ENCODE peak calls at places on chromosomes 13 and 19, in five cellular contexts. One of them, this sample, is unnamed.

GRCh38 chr13:31629085-31629785 is 110.1 kb upstream of the RXFP2 start:
- DNase-seq in H1: no peak
- DNase-seq in uterus: no peak
- DNase-seq in right lobe of liver: no peak
- DNase-seq in left lung: no peak
- DNase-seq in this sample: no peak

GRCh38 chr19:2554856-2555255 is 78.9 kb downstream of the GADD45B start:
- DNase-seq in H1: no peak
- DNase-seq in uterus: peak; percentile 54
- DNase-seq in right lobe of liver: peak; percentile 4
- DNase-seq in left lung: peak; percentile 34
- DNase-seq in this sample: peak; percentile 24

GRCh38 chr13:37540228-37540627 is 58.3 kb downstream of the POSTN start:
- DNase-seq in H1: no peak
- DNase-seq in uterus: no peak
- DNase-seq in right lobe of liver: no peak
- DNase-seq in left lung: no peak
- DNase-seq in this sample: no peak

GRCh38 chr13:27830010-27830409 is 37.7 kb downstream of the GSX1 start:
- DNase-seq in H1: peak; percentile 91
- DNase-seq in uterus: no peak
- DNase-seq in right lobe of liver: peak; percentile 69
- DNase-seq in left lung: peak; percentile 43
- DNase-seq in this sample: peak; percentile 71

GRCh38 chr13:65744761-65745160 is 1485.4 kb downstream of the PCDH9 start:
- DNase-seq in H1: no peak
- DNase-seq in uterus: no peak
- DNase-seq in right lobe of liver: no peak
- DNase-seq in left lung: no peak
- DNase-seq in this sample: no peak

GRCh38 chr13:59776924-59777690 is 386.6 kb downstream of the DIAPH3 start:
- DNase-seq in H1: no peak
- DNase-seq in uterus: no peak
- DNase-seq in right lobe of liver: no peak
- DNase-seq in left lung: no peak
- DNase-seq in this sample: no peak

GRCh38 chr19:31113250-31113685 is 236.0 kb downstream of the TSHZ3 start:
- DNase-seq in H1: no peak
- DNase-seq in uterus: no peak
- DNase-seq in right lobe of liver: no peak
- DNase-seq in left lung: no peak
- DNase-seq in this sample: no peak

GRCh38 chr13:32045963-32046785 is 14.6 kb downstream of the FRY start:
- DNase-seq in H1: no peak
- DNase-seq in uterus: peak; percentile 44
- DNase-seq in right lobe of liver: no peak
- DNase-seq in left lung: no peak
- DNase-seq in this sample: no peak

GRCh38 chr19:38993271-38993670 is 17.7 kb upstream of the FBXO17 start:
- DNase-seq in H1: no peak
- DNase-seq in uterus: no peak
- DNase-seq in right lobe of liver: no peak
- DNase-seq in left lung: no peak
- DNase-seq in this sample: no peak

DNA sequence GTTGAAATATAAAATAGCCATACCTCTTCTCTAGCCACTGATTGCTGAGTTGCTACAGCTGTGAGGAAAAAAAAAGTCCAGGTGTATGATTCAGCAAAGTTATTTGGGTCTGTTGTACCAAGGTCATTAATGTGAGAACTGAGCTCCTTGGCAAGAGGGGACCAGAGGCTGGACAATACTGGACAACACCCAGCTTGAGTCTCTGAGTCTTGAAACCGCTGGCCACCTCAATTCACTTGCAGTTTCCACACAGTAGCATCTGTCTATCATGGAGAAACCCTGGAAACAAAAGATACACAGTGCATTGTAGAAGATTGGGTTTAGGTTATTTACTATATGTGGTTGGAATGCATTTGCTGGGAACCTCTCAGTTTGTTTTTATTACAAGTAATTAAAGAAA is 60.4 kb downstream of the WDFY2 start:
- DNase-seq in H1: no peak
- DNase-seq in uterus: no peak
- DNase-seq in right lobe of liver: no peak
- DNase-seq in left lung: no peak
- DNase-seq in this sample: no peak
- H3K4me1 ChIP-seq in H1: peaks cover 22% of the 10 kb centered on the region
- H3K4me1 ChIP-seq in uterus: peaks cover 12% of the 10 kb centered on the region
- H3K4me1 ChIP-seq in right lobe of liver: no peaks in the 10 kb centered on the region
- H3K4me1 ChIP-seq in left lung: peaks cover 23% of the 10 kb centered on the region
- H3K4me1 ChIP-seq in this sample: peaks cover 36% of the 10 kb centered on the region

GRCh38 chr13:41004875-41005693 is 14.0 kb downstream of the ELF1 start:
- DNase-seq in H1: no peak
- DNase-seq in uterus: no peak
- DNase-seq in right lobe of liver: no peak
- DNase-seq in left lung: no peak
- DNase-seq in this sample: no peak
- H3K4me1 ChIP-seq in H1: no peaks in the 10 kb centered on the region
- H3K4me1 ChIP-seq in uterus: no peaks in the 10 kb centered on the region
- H3K4me1 ChIP-seq in right lobe of liver: peaks cover 26% of the 10 kb centered on the region
- H3K4me1 ChIP-seq in left lung: peaks cover 16% of the 10 kb centered on the region
- H3K4me1 ChIP-seq in this sample: peaks cover 61% of the 10 kb centered on the region

GRCh38 chr19:58552655-58553054 is 2.2 kb downstream of the CHMP2A start:
- DNase-seq in H1: no peak
- DNase-seq in uterus: no peak
- DNase-seq in right lobe of liver: no peak
- DNase-seq in left lung: no peak
- DNase-seq in this sample: no peak
- H3K4me1 ChIP-seq in H1: peaks cover 9% of the 10 kb centered on the region
- H3K4me1 ChIP-seq in uterus: peaks cover 13% of the 10 kb centered on the region
- H3K4me1 ChIP-seq in right lobe of liver: peaks cover 12% of the 10 kb centered on the region
- H3K4me1 ChIP-seq in left lung: peaks cover 24% of the 10 kb centered on the region
- H3K4me1 ChIP-seq in this sample: peaks cover 39% of the 10 kb centered on the region

GRCh38 chr13:111968611-111969010 is 98.3 kb upstream of the SOX1 start:
- DNase-seq in H1: no peak
- DNase-seq in uterus: no peak
- DNase-seq in right lobe of liver: no peak
- DNase-seq in left lung: no peak
- DNase-seq in this sample: no peak

GRCh38 chr13:111965466-111966214 is 101.3 kb upstream of the SOX1 start:
- DNase-seq in H1: no peak
- DNase-seq in uterus: no peak
- DNase-seq in right lobe of liver: no peak
- DNase-seq in left lung: no peak
- DNase-seq in this sample: no peak

GRCh38 chr13:111964411-111965035 is 102.4 kb upstream of the SOX1 start:
- DNase-seq in H1: no peak
- DNase-seq in uterus: no peak
- DNase-seq in right lobe of liver: no peak
- DNase-seq in left lung: no peak
- DNase-seq in this sample: no peak

GRCh38 chr13:111967572-111968201 is 99.3 kb upstream of the SOX1 start:
- DNase-seq in H1: no peak
- DNase-seq in uterus: no peak
- DNase-seq in right lobe of liver: no peak
- DNase-seq in left lung: no peak
- DNase-seq in this sample: no peak

DNA sequence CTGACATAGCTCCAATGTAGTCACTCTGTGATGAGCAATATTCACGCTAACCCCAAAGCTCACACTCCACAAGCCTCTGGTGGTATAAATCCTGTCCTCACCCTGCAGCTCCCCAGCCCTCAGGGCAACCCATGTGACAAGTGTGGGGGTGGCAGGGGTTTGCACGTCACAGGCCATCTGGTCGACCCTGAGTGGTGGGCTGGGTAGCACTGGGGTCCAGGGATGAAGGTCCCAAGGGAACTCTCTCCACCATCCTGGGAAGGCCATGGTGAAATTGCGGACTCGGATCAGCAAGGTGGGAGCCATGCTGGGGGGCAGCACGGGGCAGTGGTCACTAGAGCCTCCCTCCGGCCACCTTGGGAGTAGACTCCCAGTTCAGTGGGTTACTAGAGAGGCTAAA is 100.0 kb upstream of the SOX1 start:
- DNase-seq in H1: no peak
- DNase-seq in uterus: no peak
- DNase-seq in right lobe of liver: no peak
- DNase-seq in left lung: no peak
- DNase-seq in this sample: no peak
- H3K4me1 ChIP-seq in H1: no peaks in the 10 kb centered on the region
- H3K4me1 ChIP-seq in uterus: no peaks in the 10 kb centered on the region
- H3K4me1 ChIP-seq in right lobe of liver: no peaks in the 10 kb centered on the region
- H3K4me1 ChIP-seq in left lung: no peaks in the 10 kb centered on the region
- H3K4me1 ChIP-seq in this sample: no peaks in the 10 kb centered on the region

GRCh38 chr13:42377640-42378382 is 105.9 kb downstream of the AKAP11 start:
- DNase-seq in H1: no peak
- DNase-seq in uterus: no peak
- DNase-seq in right lobe of liver: no peak
- DNase-seq in left lung: no peak
- DNase-seq in this sample: no peak
- H3K4me1 ChIP-seq in H1: no peaks in the 10 kb centered on the region
- H3K4me1 ChIP-seq in uterus: no peaks in the 10 kb centered on the region
- H3K4me1 ChIP-seq in right lobe of liver: no peaks in the 10 kb centered on the region
- H3K4me1 ChIP-seq in left lung: no peaks in the 10 kb centered on the region
- H3K4me1 ChIP-seq in this sample: no peaks in the 10 kb centered on the region

GRCh38 chr19:41543582-41543981 is 32.4 kb upstream of the CEACAM21 start:
- DNase-seq in H1: no peak
- DNase-seq in uterus: no peak
- DNase-seq in right lobe of liver: no peak
- DNase-seq in left lung: no peak
- DNase-seq in this sample: no peak
- H3K4me1 ChIP-seq in H1: no peaks in the 10 kb centered on the region
- H3K4me1 ChIP-seq in uterus: no peaks in the 10 kb centered on the region
- H3K4me1 ChIP-seq in right lobe of liver: no peaks in the 10 kb centered on the region
- H3K4me1 ChIP-seq in left lung: no peaks in the 10 kb centered on the region
- H3K4me1 ChIP-seq in this sample: peaks cover 24% of the 10 kb centered on the region

DNA sequence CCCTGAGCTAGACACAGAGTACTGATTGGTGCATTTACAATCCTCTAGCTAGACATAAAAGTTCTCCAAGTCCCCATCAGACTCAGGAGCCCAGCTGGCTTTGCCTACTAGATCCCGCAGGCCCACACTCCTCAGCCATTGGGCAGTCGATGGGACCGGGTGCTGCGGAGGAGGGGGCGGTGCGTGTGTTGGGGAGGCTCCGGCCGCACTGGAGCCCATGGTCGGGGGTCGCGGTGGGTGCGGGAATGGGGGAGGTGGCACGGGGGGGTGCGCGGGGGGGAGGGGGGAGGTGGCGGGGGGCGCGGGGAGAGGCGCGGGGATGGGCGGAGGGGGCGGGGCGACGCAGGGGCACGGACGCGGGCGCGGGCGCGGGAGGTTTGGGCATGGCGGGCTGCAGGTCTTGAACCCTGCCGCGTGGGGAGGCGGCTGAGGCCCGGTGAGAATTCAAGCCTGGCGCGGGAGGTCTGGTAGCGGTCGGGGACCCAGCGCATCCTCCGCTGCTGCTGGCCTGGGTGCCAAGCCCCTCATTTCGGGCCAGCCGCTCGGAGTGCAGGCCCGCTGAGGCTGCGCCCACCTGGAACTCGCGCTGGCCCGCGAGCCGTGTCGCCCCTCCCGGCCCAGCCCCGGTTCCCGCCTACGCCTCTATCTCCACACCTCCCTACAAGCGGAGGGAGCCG is 674.1 kb downstream of the SLITRK5 start:
- DNase-seq in H1: no peak
- DNase-seq in uterus: no peak
- DNase-seq in right lobe of liver: peak; percentile 50
- DNase-seq in left lung: no peak
- DNase-seq in this sample: no peak
- H3K4me1 ChIP-seq in H1: no peaks in the 10 kb centered on the region
- H3K4me1 ChIP-seq in uterus: no peaks in the 10 kb centered on the region
- H3K4me1 ChIP-seq in right lobe of liver: no peaks in the 10 kb centered on the region
- H3K4me1 ChIP-seq in left lung: no peaks in the 10 kb centered on the region
- H3K4me1 ChIP-seq in this sample: no peaks in the 10 kb centered on the region

GRCh38 chr19:48878219-48879024 is 6.2 kb downstream of the PPP1R15A start:
- DNase-seq in H1: no peak
- DNase-seq in uterus: no peak
- DNase-seq in right lobe of liver: no peak
- DNase-seq in left lung: no peak
- DNase-seq in this sample: peak; percentile 66

GRCh38 chr19:48881741-48882657 is 9.8 kb downstream of the PPP1R15A start:
- DNase-seq in H1: peak; percentile 83
- DNase-seq in uterus: no peak
- DNase-seq in right lobe of liver: no peak
- DNase-seq in left lung: no peak
- DNase-seq in this sample: no peak

GRCh38 chr19:48874309-48875135 is 2.3 kb downstream of the PPP1R15A start:
- DNase-seq in H1: no peak
- DNase-seq in uterus: peak; percentile 47
- DNase-seq in right lobe of liver: no peak
- DNase-seq in left lung: peak; percentile 58
- DNase-seq in this sample: no peak

GRCh38 chr19:48879025-48879572 is 6.9 kb downstream of the PPP1R15A start:
- DNase-seq in H1: no peak
- DNase-seq in uterus: no peak
- DNase-seq in right lobe of liver: no peak
- DNase-seq in left lung: no peak
- DNase-seq in this sample: no peak

GRCh38 chr19:48877900-48878218 is 5.6 kb downstream of the PPP1R15A start:
- DNase-seq in H1: no peak
- DNase-seq in uterus: no peak
- DNase-seq in right lobe of liver: no peak
- DNase-seq in left lung: no peak
- DNase-seq in this sample: no peak
- H3K4me1 ChIP-seq in H1: peaks cover 9% of the 10 kb centered on the region
- H3K4me1 ChIP-seq in uterus: peaks cover 8% of the 10 kb centered on the region
- H3K4me1 ChIP-seq in right lobe of liver: peaks cover 25% of the 10 kb centered on the region
- H3K4me1 ChIP-seq in left lung: peaks cover 22% of the 10 kb centered on the region
- H3K4me1 ChIP-seq in this sample: peaks cover 71% of the 10 kb centered on the region

GRCh38 chr19:4908311-4908710 is 990 bp upstream of the UHRF1 start:
- DNase-seq in H1: no peak
- DNase-seq in uterus: no peak
- DNase-seq in right lobe of liver: no peak
- DNase-seq in left lung: no peak
- DNase-seq in this sample: no peak

GRCh38 chr19:4909172-4909896 is at the start of gene UHRF1:
- DNase-seq in H1: peak; percentile 54
- DNase-seq in uterus: no peak
- DNase-seq in right lobe of liver: no peak
- DNase-seq in left lung: peak; percentile 35
- DNase-seq in this sample: no peak

GRCh38 chr19:4904481-4904880 is 1.8 kb upstream of the ARRDC5 start:
- DNase-seq in H1: no peak
- DNase-seq in uterus: no peak
- DNase-seq in right lobe of liver: no peak
- DNase-seq in left lung: no peak
- DNase-seq in this sample: no peak

GRCh38 chr19:4908781-4909171 is 525 bp upstream of the UHRF1 start:
- DNase-seq in H1: peak; percentile 58
- DNase-seq in uterus: no peak
- DNase-seq in right lobe of liver: no peak
- DNase-seq in left lung: no peak
- DNase-seq in this sample: no peak

DNA sequence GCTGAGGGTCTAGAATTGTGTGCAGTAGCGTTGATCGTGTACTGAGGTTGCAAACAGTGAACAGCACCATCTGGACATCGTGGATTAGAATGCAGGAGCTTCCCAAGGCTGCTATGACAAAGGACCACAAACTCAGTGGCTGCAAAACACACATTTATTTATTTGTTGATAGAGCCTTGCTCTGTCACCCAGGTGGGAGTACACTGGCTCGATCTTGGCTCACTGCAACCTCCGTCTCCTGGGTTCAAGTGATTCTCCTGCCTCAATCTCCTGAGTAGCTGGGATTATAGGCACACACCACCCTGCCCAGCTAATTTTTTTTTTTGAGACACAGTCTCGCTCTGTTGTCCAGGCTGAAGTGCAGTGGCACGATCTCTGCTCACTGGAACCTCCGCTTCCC is 2.3 kb upstream of the UHRF1 start:
- DNase-seq in H1: no peak
- DNase-seq in uterus: no peak
- DNase-seq in right lobe of liver: no peak
- DNase-seq in left lung: no peak
- DNase-seq in this sample: no peak
- H3K4me1 ChIP-seq in H1: peaks cover 14% of the 10 kb centered on the region
- H3K4me1 ChIP-seq in uterus: peaks cover 22% of the 10 kb centered on the region
- H3K4me1 ChIP-seq in right lobe of liver: no peaks in the 10 kb centered on the region
- H3K4me1 ChIP-seq in left lung: peaks cover 12% of the 10 kb centered on the region
- H3K4me1 ChIP-seq in this sample: peaks cover 26% of the 10 kb centered on the region